ENCODE peak calls at places on chromosomes 7 and 10, in seven cellular contexts. Z is T-cell, V is progenitor cell of endocrine pancreas, J is H1, I is mesendoderm, S is ELF-1, P is heart left ventricle. L is an unnamed sample.

GRCh38 chr10:25177754-25178135 is 2.9 kb downstream of the GPR158 start:
- DNase-seq in I (no peak), P (no peak), J (no peak), V (no peak), S (no peak), Z (no peak), L (no peak)

GRCh38 chr10:85319826-85320225 is 991.4 kb downstream of the CCSER2 start:
- DNase-seq in J (no peak), I (peak; percentile 70), S (peak; percentile 14), P (peak; percentile 76), Z (no peak), V (no peak), L (no peak)

GRCh38 chr10:78860260-78860914 is 208.4 kb upstream of the ZMIZ1 start:
- DNase-seq in P (no peak), V (no peak), S (no peak), I (no peak), J (peak; percentile 19), Z (no peak), L (peak; percentile 42)

GRCh38 chr7:139423091-139423490 is 60.4 kb downstream of the KLRG2 start:
- DNase-seq in P (no peak), J (no peak), I (no peak), S (no peak), V (no peak), Z (no peak), L (no peak)

GRCh38 chr7:74544706-74545469 is 91.2 kb downstream of the GTF2IRD1 start:
- DNase-seq in S (peak; percentile 95), V (no peak), P (no peak), J (peak; percentile 67), I (peak; percentile 95), Z (no peak), L (peak; percentile 83)

GRCh38 chr7:85682819-85683218 is 496.0 kb upstream of the SEMA3D start:
- DNase-seq in J (no peak), Z (no peak), P (no peak), S (no peak), I (no peak), V (no peak), L (no peak)

GRCh38 chr7:128194533-128195282 is 46.4 kb upstream of the LEP start:
- DNase-seq in Z (no peak), V (no peak), S (no peak), I (no peak), J (no peak), P (no peak), L (no peak)

GRCh38 chr7:92969061-92969460 is 132.7 kb upstream of the CDK6 start:
- DNase-seq in V (no peak), S (no peak), I (no peak), P (no peak), Z (no peak), J (no peak), L (no peak)

GRCh38 chr7:45021604-45022296 is 21.7 kb downstream of the CCM2 start:
- DNase-seq in S (no peak), J (no peak), V (no peak), P (no peak), Z (no peak), I (peak; percentile 14), L (no peak)

GRCh38 chr7:31043035-31043434 is 9.1 kb upstream of the ADCYAP1R1 start:
- DNase-seq in S (peak; percentile 64), P (no peak), Z (no peak), J (peak; percentile 67), V (no peak), I (peak; percentile 76), L (no peak)

GRCh38 chr7:100394077-100394476 is 20.8 kb downstream of the PILRA start:
- DNase-seq in Z (no peak), V (no peak), J (no peak), P (no peak), S (no peak), I (peak; percentile 23), L (no peak)

GRCh38 chr10:133388973-133389818 is 4.8 kb upstream of the MTG1 start:
- DNase-seq in J (no peak), S (no peak), I (no peak), P (no peak), V (no peak), Z (peak; percentile 31), L (peak; percentile 45)

GRCh38 chr10:110918269-110918632 is 729 bp downstream of the BBIP1 start:
- DNase-seq in S (peak; percentile 98), J (peak; percentile 94), V (no peak), P (peak; percentile 98), I (peak; percentile 98), Z (peak; percentile 74), L (peak; percentile 98)

GRCh38 chr10:11909618-11910017 is 86.5 kb downstream of the PROSER2 start:
- DNase-seq in V (no peak), I (no peak), S (no peak), Z (no peak), J (no peak), P (no peak), L (peak; percentile 52)

GRCh38 chr7:52525772-52526341 is 509.6 kb upstream of the POM121L12 start:
- DNase-seq in I (no peak), S (no peak), J (no peak), P (no peak), V (no peak), Z (no peak), L (no peak)

GRCh38 chr10:63431962-63432797 is 33.6 kb downstream of the JMJD1C start:
- DNase-seq in V (no peak), J (no peak), Z (no peak), P (no peak), S (no peak), I (no peak), L (no peak)

GRCh38 chr10:125611216-125611615 is 71.7 kb downstream of the TEX36 start:
- DNase-seq in Z (no peak), S (no peak), I (no peak), P (no peak), V (no peak), J (no peak), L (no peak)

GRCh38 chr10:102918817-102919236 is 733 bp downstream of the CNNM2 start:
- DNase-seq in J (no peak), S (no peak), I (peak; percentile 43), P (no peak), Z (peak; percentile 28), V (no peak), L (no peak)

GRCh38 chr7:143388491-143389101 is 7.5 kb downstream of the ZYX start:
- DNase-seq in P (no peak), J (peak; percentile 60), V (no peak), Z (no peak), S (no peak), I (no peak), L (peak; percentile 56)

GRCh38 chr10:75230600-75231038 is 5.1 kb downstream of the COMTD1 start:
- DNase-seq in I (peak; percentile 91), S (peak; percentile 86), V (peak; percentile 74), Z (peak; percentile 93), P (peak; percentile 91), J (peak; percentile 91), L (peak; percentile 93)

GRCh38 chr7:38932509-38933168 is 23.6 kb upstream of the VPS41 start:
- DNase-seq in P (peak; percentile 49), Z (peak; percentile 11), I (peak; percentile 78), J (peak; percentile 84), S (peak; percentile 61), V (peak; percentile 38), L (peak; percentile 74)

GRCh38 chr7:146902728-146903127 is 786.1 kb downstream of the CNTNAP2 start:
- DNase-seq in S (peak; percentile 1), I (peak; percentile 2), V (no peak), P (no peak), Z (no peak), J (no peak), L (peak; percentile 46)

GRCh38 chr7:80014507-80014906 is 120.1 kb upstream of the GNAI1 start:
- DNase-seq in P (no peak), S (no peak), Z (no peak), V (no peak), J (no peak), I (peak; percentile 14), L (no peak)

GRCh38 chr10:24435374-24435773 is 226.4 kb downstream of the KIAA1217 start:
- DNase-seq in S (no peak), I (no peak), J (no peak), P (no peak), Z (no peak), V (no peak), L (no peak)

GRCh38 chr7:70393956-70394355 is 738.0 kb upstream of the GALNT17 start:
- DNase-seq in S (no peak), Z (no peak), V (no peak), J (no peak), P (no peak), I (no peak), L (no peak)

GRCh38 chr10:8054498-8055407 is at the start of gene GATA3:
- DNase-seq in J (peak; percentile 75), Z (peak; percentile 74), I (peak; percentile 97), S (peak; percentile 80), P (peak; percentile 55), V (no peak), L (peak; percentile 98)

L was measured in islet precursor cell.